ENCODE peak calls at places on chromosome 12, in four cellular contexts. One of them, this sample, is unnamed.

GRCh38 chr12:11508699-11509098 is 113.3 kb upstream of the PRB2 start:
- DNase-seq in activated T-cell treated with anti-CD3 and anti-CD28 coated beads for 24 hours: no peak
- DNase-seq in foreskin melanocyte: no peak
- DNase-seq in H9: peak
- DNase-seq in this sample: no peak

GRCh38 chr12:806116-806805 is 53.9 kb downstream of the WNK1 start:
- DNase-seq in H9: no peak
- DNase-seq in activated T-cell treated with anti-CD3 and anti-CD28 coated beads for 24 hours: no peak
- DNase-seq in foreskin melanocyte: no peak
- DNase-seq in this sample: no peak

GRCh38 chr12:85260904-85261303 is 19.1 kb upstream of the ALX1 start:
- DNase-seq in H9: no peak
- DNase-seq in activated T-cell treated with anti-CD3 and anti-CD28 coated beads for 24 hours: no peak
- DNase-seq in foreskin melanocyte: no peak
- DNase-seq in this sample: no peak

GRCh38 chr12:69052613-69053408 is 119.8 kb upstream of the CPM start:
- DNase-seq in activated T-cell treated with anti-CD3 and anti-CD28 coated beads for 24 hours: peak
- DNase-seq in H9: peak
- DNase-seq in foreskin melanocyte: peak
- DNase-seq in this sample: peak

GRCh38 chr12:59724011-59724703 is 128.3 kb downstream of the SLC16A7 start:
- DNase-seq in activated T-cell treated with anti-CD3 and anti-CD28 coated beads for 24 hours: no peak
- DNase-seq in foreskin melanocyte: no peak
- DNase-seq in H9: no peak
- DNase-seq in this sample: no peak

GRCh38 chr12:53949631-53950440 is 4.9 kb upstream of the HOXC12 start:
- DNase-seq in foreskin melanocyte: no peak
- DNase-seq in activated T-cell treated with anti-CD3 and anti-CD28 coated beads for 24 hours: no peak
- DNase-seq in H9: peak
- DNase-seq in this sample: no peak

GRCh38 chr12:89140580-89141236 is 211.6 kb downstream of the DUSP6 start:
- DNase-seq in activated T-cell treated with anti-CD3 and anti-CD28 coated beads for 24 hours: no peak
- DNase-seq in H9: no peak
- DNase-seq in foreskin melanocyte: no peak
- DNase-seq in this sample: no peak

GRCh38 chr12:2877959-2878732 is 1.1 kb downstream of the RHNO1 start:
- DNase-seq in H9: peak
- DNase-seq in foreskin melanocyte: no peak
- DNase-seq in activated T-cell treated with anti-CD3 and anti-CD28 coated beads for 24 hours: no peak
- DNase-seq in this sample: no peak

GRCh38 chr12:110590806-110591326 is 7.7 kb upstream of the PPTC7 start:
- DNase-seq in activated T-cell treated with anti-CD3 and anti-CD28 coated beads for 24 hours: no peak
- DNase-seq in foreskin melanocyte: peak
- DNase-seq in H9: no peak
- DNase-seq in this sample: no peak

GRCh38 chr12:94175763-94176660 is 27.6 kb downstream of the PLXNC1 start:
- DNase-seq in H9: no peak
- DNase-seq in foreskin melanocyte: no peak
- DNase-seq in activated T-cell treated with anti-CD3 and anti-CD28 coated beads for 24 hours: no peak
- DNase-seq in this sample: no peak

GRCh38 chr12:131049569-131050339 is 96.0 kb downstream of the ADGRD1 start:
- DNase-seq in foreskin melanocyte: no peak
- DNase-seq in activated T-cell treated with anti-CD3 and anti-CD28 coated beads for 24 hours: no peak
- DNase-seq in H9: no peak
- DNase-seq in this sample: no peak

GRCh38 chr12:109677323-109677722 is 36.3 kb upstream of the FAM222A start:
- DNase-seq in foreskin melanocyte: no peak
- DNase-seq in activated T-cell treated with anti-CD3 and anti-CD28 coated beads for 24 hours: no peak
- DNase-seq in H9: no peak
- DNase-seq in this sample: no peak

GRCh38 chr12:92796650-92797049 is 93.9 kb downstream of the PLEKHG7 start:
- DNase-seq in H9: no peak
- DNase-seq in foreskin melanocyte: no peak
- DNase-seq in activated T-cell treated with anti-CD3 and anti-CD28 coated beads for 24 hours: no peak
- DNase-seq in this sample: no peak

GRCh38 chr12:131897276-131897675 is 2.9 kb downstream of the ULK1 start:
- DNase-seq in activated T-cell treated with anti-CD3 and anti-CD28 coated beads for 24 hours: no peak
- DNase-seq in foreskin melanocyte: no peak
- DNase-seq in H9: no peak
- DNase-seq in this sample: no peak

GRCh38 chr12:97595936-97596335 is 133.3 kb downstream of the RMST start:
- DNase-seq in activated T-cell treated with anti-CD3 and anti-CD28 coated beads for 24 hours: no peak
- DNase-seq in foreskin melanocyte: no peak
- DNase-seq in H9: no peak
- DNase-seq in this sample: no peak

GRCh38 chr12:2306012-2306411 is 253.2 kb downstream of the CACNA1C start:
- DNase-seq in foreskin melanocyte: no peak
- DNase-seq in activated T-cell treated with anti-CD3 and anti-CD28 coated beads for 24 hours: no peak
- DNase-seq in H9: peak
- DNase-seq in this sample: no peak

GRCh38 chr12:52645982-52646381 is 6.0 kb downstream of the KRT2 start:
- DNase-seq in H9: peak
- DNase-seq in activated T-cell treated with anti-CD3 and anti-CD28 coated beads for 24 hours: no peak
- DNase-seq in foreskin melanocyte: no peak
- DNase-seq in this sample: no peak

GRCh38 chr12:79884401-79885006 is 50.4 kb downstream of the PPP1R12A start:
- DNase-seq in H9: no peak
- DNase-seq in foreskin melanocyte: no peak
- DNase-seq in activated T-cell treated with anti-CD3 and anti-CD28 coated beads for 24 hours: no peak
- DNase-seq in this sample: no peak

GRCh38 chr12:124952295-124952694 is 36.6 kb downstream of the DHX37 start:
- DNase-seq in foreskin melanocyte: no peak
- DNase-seq in activated T-cell treated with anti-CD3 and anti-CD28 coated beads for 24 hours: no peak
- DNase-seq in H9: no peak
- DNase-seq in this sample: no peak

GRCh38 chr12:2353281-2353680 is 300.5 kb downstream of the CACNA1C start:
- DNase-seq in H9: no peak
- DNase-seq in foreskin melanocyte: no peak
- DNase-seq in activated T-cell treated with anti-CD3 and anti-CD28 coated beads for 24 hours: no peak
- DNase-seq in this sample: no peak

GRCh38 chr12:52581066-52581465 is 7.4 kb upstream of the KRT74 start:
- DNase-seq in H9: no peak
- DNase-seq in activated T-cell treated with anti-CD3 and anti-CD28 coated beads for 24 hours: no peak
- DNase-seq in foreskin melanocyte: no peak
- DNase-seq in this sample: no peak

GRCh38 chr12:64296301-64296700 is 74.2 kb upstream of the KICS2 start:
- DNase-seq in foreskin melanocyte: no peak
- DNase-seq in activated T-cell treated with anti-CD3 and anti-CD28 coated beads for 24 hours: no peak
- DNase-seq in H9: no peak
- DNase-seq in this sample: no peak

GRCh38 chr12:131007794-131008460 is 54.2 kb downstream of the ADGRD1 start:
- DNase-seq in H9: no peak
- DNase-seq in activated T-cell treated with anti-CD3 and anti-CD28 coated beads for 24 hours: no peak
- DNase-seq in foreskin melanocyte: no peak
- DNase-seq in this sample: no peak

This sample was measured in stimulated activated naive CD8-positive, alpha-beta T cell treated with anti-CD3 and anti-CD28 coated beads, Interleukin-15, amount 100 ng/mL, for 72 hours.